ENCODE peak calls at places on chromosomes 13 and 19, in six cellular contexts. J is left lung, F is right cardiac atrium, A is ovary, V is psoas muscle, O is BJ. L is an unnamed sample.

GRCh38 chr13:78045916-78046315 is 127.3 kb upstream of the EDNRB start:
- DNase-seq in J (no peak), F (no peak), A (no peak), V (no peak), O (no peak), L (no peak)

GRCh38 chr19:7159105-7159933 is 89.8 kb downstream of the ZNF557 start:
- DNase-seq in J (peak), F (peak), A (no peak), V (peak), O (no peak), L (peak)

GRCh38 chr19:33194884-33195710 is 967 bp downstream of the LRP3 start:
- DNase-seq in J (no peak), F (peak), A (peak), V (peak), O (no peak), L (no peak)

GRCh38 chr19:13505761-13506549 is at the start of gene CACNA1A:
- DNase-seq in J (no peak), F (no peak), A (no peak), V (no peak), O (no peak), L (no peak)

GRCh38 chr13:50715402-50716146 is 127.9 kb downstream of the DLEU7 start:
- DNase-seq in J (peak), F (peak), A (peak), V (peak), O (no peak), L (no peak)

GRCh38 chr19:4536798-4537197 is 1.8 kb upstream of the PLIN5 start:
- DNase-seq in J (no peak), F (no peak), A (no peak), V (no peak), O (no peak), L (no peak)

GRCh38 chr19:45428385-45429231 is 4.9 kb upstream of the ERCC1 start:
- DNase-seq in J (no peak), F (peak), A (peak), V (peak), O (no peak), L (no peak)

GRCh38 chr13:98216711-98217110 is 39.6 kb upstream of the RNF113B start:
- DNase-seq in J (no peak), F (no peak), A (no peak), V (no peak), O (no peak), L (no peak)

GRCh38 chr19:2717638-2718541 is 3.3 kb downstream of the DIRAS1 start:
- DNase-seq in J (no peak), F (peak), A (no peak), V (no peak), O (no peak), L (no peak)

GRCh38 chr19:28137772-28138171 is 1075.2 kb downstream of the UQCRFS1 start:
- DNase-seq in J (no peak), F (no peak), A (no peak), V (no peak), O (no peak), L (no peak)

GRCh38 chr19:55346725-55347441 is 7.2 kb downstream of the KMT5C start:
- DNase-seq in J (no peak), F (no peak), A (no peak), V (peak), O (no peak), L (no peak)

GRCh38 chr13:93789058-93789457 is 562.5 kb downstream of the GPC6 start:
- DNase-seq in J (no peak), F (no peak), A (no peak), V (no peak), O (no peak), L (no peak)

GRCh38 chr19:8702350-8702749 is 3.8 kb upstream of the ACTL9 start:
- DNase-seq in J (no peak), F (no peak), A (no peak), V (no peak), O (no peak), L (no peak)

GRCh38 chr19:19159534-19159933 is 10.5 kb downstream of the MEF2B start:
- DNase-seq in J (no peak), F (no peak), A (no peak), V (no peak), O (no peak), L (no peak)

GRCh38 chr13:50599046-50599445 is 244.4 kb downstream of the DLEU7 start:
- DNase-seq in J (no peak), F (no peak), A (no peak), V (no peak), O (no peak), L (no peak)

GRCh38 chr13:110453767-110454166 is 107.8 kb downstream of the RAB20 start:
- DNase-seq in J (no peak), F (no peak), A (no peak), V (no peak), O (peak), L (no peak)

GRCh38 chr19:49149652-49150105 is 5.5 kb downstream of the HRC start:
- DNase-seq in J (peak), F (peak), A (peak), V (peak), O (no peak), L (no peak)

GRCh38 chr19:54203151-54203611 is 2.5 kb downstream of the RPS9 start:
- DNase-seq in J (no peak), F (no peak), A (no peak), V (no peak), O (no peak), L (no peak)

GRCh38 chr19:437027-437426 is 23.8 kb downstream of the SHC2 start:
- DNase-seq in J (no peak), F (no peak), A (no peak), V (no peak), O (no peak), L (no peak)

GRCh38 chr13:46489586-46490023 is 63.4 kb upstream of the LRCH1 start:
- DNase-seq in J (no peak), F (no peak), A (no peak), V (peak), O (peak), L (peak)

GRCh38 chr13:33123066-33123940 is 107.1 kb downstream of the KL start:
- DNase-seq in J (peak), F (peak), A (no peak), V (no peak), O (peak), L (no peak)

GRCh38 chr19:2315818-2316353 is 7.9 kb upstream of the LINGO3 start:
- DNase-seq in J (peak), F (peak), A (no peak), V (peak), O (no peak), L (no peak)

GRCh38 chr13:110287031-110287828 is 19.7 kb downstream of the COL4A1 start:
- DNase-seq in J (no peak), F (no peak), A (no peak), V (no peak), O (no peak), L (no peak)

GRCh38 chr13:21671793-21672680 is 1.2 kb downstream of the FGF9 start:
- DNase-seq in J (no peak), F (no peak), A (no peak), V (no peak), O (no peak), L (no peak)

GRCh38 chr19:28556371-28556770 is 656.6 kb downstream of the UQCRFS1 start:
- DNase-seq in J (no peak), F (no peak), A (no peak), V (no peak), O (no peak), L (no peak)

GRCh38 chr13:40304391-40304790 is 362.1 kb downstream of the FOXO1 start:
- DNase-seq in J (no peak), F (no peak), A (no peak), V (no peak), O (no peak), L (no peak)

GRCh38 chr19:8609210-8610040 is 1.1 kb downstream of the ADAMTS10 start:
- DNase-seq in J (peak), F (peak), A (peak), V (peak), O (no peak), L (no peak)

GRCh38 chr19:41386442-41386841 is 10.1 kb downstream of the TMEM91 start:
- DNase-seq in J (no peak), F (no peak), A (peak), V (no peak), O (no peak), L (no peak)

GRCh38 chr19:30978639-30979038 is 370.6 kb downstream of the TSHZ3 start:
- DNase-seq in J (no peak), F (no peak), A (no peak), V (no peak), O (no peak), L (no peak)

GRCh38 chr13:27919934-27920676 is at the start of gene PDX1:
- DNase-seq in J (no peak), F (peak), A (no peak), V (no peak), O (no peak), L (no peak)
- H3K4me3 ChIP-seq in J (peak), F (peak), A (peak), V (peak), O (peak), L (peak)

GRCh38 chr13:69418319-69418718 is 689.3 kb upstream of the ATXN8OS start:
- DNase-seq in J (no peak), F (no peak), A (no peak), V (no peak), O (no peak), L (no peak)

GRCh38 chr13:69425235-69425634 is 682.4 kb upstream of the ATXN8OS start:
- DNase-seq in J (no peak), F (no peak), A (no peak), V (no peak), O (no peak), L (no peak)

DNA sequence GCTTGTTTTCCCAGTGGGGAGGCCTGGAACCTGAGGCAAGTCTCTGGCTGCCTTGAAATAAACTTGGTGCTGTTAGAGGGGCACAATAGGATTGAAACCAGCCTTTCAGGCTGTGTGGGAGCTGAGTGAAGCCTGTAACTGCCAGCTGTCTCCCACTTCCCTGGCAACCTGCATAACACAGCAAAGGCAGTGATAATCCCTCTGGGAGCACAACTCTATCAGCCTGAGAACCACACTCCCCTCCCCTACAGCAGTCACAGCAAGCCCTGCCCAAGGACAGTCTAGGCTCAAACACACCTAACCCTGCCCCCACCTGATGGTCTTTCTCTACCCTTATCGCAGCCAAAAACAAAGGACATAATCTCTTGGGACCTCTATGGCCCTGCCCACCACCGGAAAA is 683.8 kb upstream of the ATXN8OS start:
- DNase-seq in J (no peak), F (no peak), A (no peak), V (no peak), O (no peak), L (no peak)
- H3K4me3 ChIP-seq in J (no peak), F (no peak), A (no peak), V (no peak), O (no peak), L (no peak)

DNA sequence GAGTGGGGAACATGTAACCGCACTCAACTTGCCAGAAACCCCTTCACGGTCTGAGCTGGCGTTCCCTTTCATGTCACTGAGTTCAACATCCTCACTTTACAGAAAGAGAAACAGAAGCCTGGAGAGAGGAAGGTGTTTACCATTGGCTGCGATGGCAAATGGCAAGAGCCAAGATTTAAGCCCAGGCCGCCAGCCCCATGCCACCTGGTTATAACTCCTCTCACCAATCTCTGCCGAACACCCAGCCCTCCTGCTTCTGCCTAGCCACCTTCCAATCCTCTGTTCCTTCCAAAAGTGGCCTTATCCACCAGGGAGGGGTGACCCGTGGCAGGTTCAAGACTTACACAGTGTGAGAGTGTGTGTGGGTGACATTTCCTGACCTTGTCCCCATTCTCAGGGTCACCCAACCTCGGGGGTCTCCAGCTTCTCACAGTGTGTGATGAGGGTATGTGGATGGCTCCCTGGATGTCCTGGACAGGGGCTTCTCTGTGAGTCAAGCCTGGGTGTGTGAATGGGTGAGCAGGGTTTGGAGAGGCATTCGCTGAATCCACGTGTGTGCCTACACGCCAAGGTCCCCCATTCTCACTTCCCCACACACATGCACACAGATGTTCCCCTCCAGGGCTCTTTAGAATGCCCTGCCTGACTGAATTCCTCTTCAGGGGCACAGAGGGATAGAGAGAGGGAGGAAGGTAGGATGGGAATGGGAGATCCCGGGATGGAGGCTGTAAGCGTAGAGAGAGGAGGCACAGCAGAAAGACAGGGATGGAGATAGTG is 1.2 kb downstream of the CADM4 start:
- DNase-seq in J (no peak), F (no peak), A (no peak), V (no peak), O (no peak), L (no peak)
- H3K4me3 ChIP-seq in J (no peak), F (no peak), A (no peak), V (peak), O (no peak), L (no peak)

DNA sequence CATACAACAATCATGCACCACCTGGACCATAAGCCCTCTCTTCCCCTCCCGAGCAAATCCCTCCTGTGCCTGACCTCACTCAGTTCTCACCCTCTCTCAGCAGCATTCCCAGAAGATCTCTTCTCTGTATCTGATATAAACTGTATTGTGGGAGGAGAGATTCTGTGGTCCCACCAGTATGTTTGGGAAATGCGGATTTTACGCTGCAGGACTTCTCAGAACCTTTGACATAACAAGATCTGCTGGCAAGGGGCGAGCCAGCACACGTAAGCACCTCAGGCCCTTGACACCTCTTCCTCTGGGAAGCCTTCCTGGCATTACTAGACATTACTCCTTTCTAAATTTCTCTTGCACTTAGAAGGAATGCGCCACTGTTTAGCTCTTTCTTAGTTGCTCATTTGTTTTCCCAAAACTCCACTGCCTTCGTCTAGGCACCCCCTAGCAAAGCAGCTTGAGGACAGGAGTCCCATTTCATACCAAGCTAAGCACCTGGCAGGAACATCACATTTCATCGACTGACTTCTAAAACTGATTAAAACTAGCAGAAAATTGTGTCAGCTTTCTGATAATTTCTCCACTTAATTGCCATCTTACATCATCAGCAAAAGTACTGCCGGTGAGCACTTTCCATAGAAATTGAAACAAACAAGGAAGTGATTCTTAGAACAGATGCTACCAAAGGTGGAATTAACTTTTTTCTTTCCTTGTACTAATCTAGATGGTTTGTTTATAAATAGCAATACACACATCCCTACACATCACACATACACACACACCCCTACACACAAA is 63.2 kb downstream of the CCDC70 start:
- DNase-seq in J (no peak), F (no peak), A (no peak), V (no peak), O (no peak), L (no peak)
- H3K4me3 ChIP-seq in J (no peak), F (no peak), A (no peak), V (no peak), O (no peak), L (no peak)

GRCh38 chr19:50327461-50328256 is 1.5 kb downstream of the KCNC3 start:
- DNase-seq in J (no peak), F (no peak), A (no peak), V (no peak), O (no peak), L (no peak)

GRCh38 chr19:50327013-50327412 is 2.2 kb downstream of the KCNC3 start:
- DNase-seq in J (no peak), F (no peak), A (no peak), V (no peak), O (no peak), L (no peak)

GRCh38 chr19:50324331-50324730 is 4.8 kb downstream of the KCNC3 start:
- DNase-seq in J (no peak), F (no peak), A (no peak), V (no peak), O (no peak), L (no peak)

GRCh38 chr19:50325310-50326100 is 3.7 kb downstream of the KCNC3 start:
- DNase-seq in J (peak), F (peak), A (no peak), V (peak), O (no peak), L (no peak)

DNA sequence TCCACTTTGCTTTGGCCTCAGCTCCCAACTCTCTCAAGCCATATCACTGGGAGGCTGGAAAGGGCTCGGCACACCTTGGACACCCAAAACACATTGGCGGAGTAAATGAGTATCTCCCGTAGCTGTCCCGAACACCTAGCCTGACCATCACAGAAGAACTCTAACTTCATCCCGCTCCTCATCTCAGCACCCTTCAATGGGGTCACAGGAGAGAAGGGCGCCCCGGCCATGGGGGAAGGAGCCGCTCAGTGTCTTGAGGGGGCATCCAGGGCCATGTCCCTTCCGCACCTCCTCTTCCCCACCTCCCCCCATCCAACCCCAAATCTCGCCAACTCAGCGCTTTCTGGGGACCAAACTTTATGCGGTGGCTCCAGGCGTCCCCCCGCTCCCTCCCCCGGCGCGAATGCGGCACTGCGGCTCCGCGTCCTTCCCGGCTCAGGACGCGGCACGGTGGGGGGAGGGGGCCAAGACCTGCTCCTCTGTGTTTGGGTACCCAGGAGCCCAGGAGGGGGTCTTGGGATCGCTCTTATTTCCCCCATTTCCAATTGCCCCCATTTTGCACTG is 3.0 kb downstream of the KCNC3 start:
- DNase-seq in J (no peak), F (peak), A (no peak), V (no peak), O (no peak), L (no peak)
- H3K4me3 ChIP-seq in J (peak), F (no peak), A (no peak), V (no peak), O (no peak), L (no peak)

L was measured in HFF-Myc.